ENCODE peak calls at places on chromosome 15, in four cellular contexts. N is mesothelial cell of epicardium, G is HS-27A, C is EL. O is an unnamed sample.

GRCh38 chr15:35690089-35690488 is 144.1 kb upstream of the DPH6 start:
- DNase-seq in C (no peak), N (no peak), G (no peak), O (no peak)

GRCh38 chr15:48451736-48452135 is 120.5 kb downstream of the DUT start:
- DNase-seq in G (no peak), C (no peak), N (no peak), O (no peak)

GRCh38 chr15:74958320-74958907 is 1.8 kb upstream of the RPP25 start:
- DNase-seq in G (no peak), C (peak), N (no peak), O (no peak)

GRCh38 chr15:80989110-80989517 is 505 bp downstream of the MESD start:
- DNase-seq in C (peak), G (no peak), N (no peak), O (no peak)

GRCh38 chr15:77827860-77828259 is 195.1 kb upstream of the LINGO1 start:
- DNase-seq in C (no peak), G (no peak), N (no peak), O (no peak)

GRCh38 chr15:45106002-45106790 is 7.8 kb downstream of the DUOX2 start:
- DNase-seq in C (no peak), G (no peak), N (no peak), O (no peak)

GRCh38 chr15:42270996-42271395 is 2.0 kb upstream of the GANC start:
- DNase-seq in C (no peak), G (no peak), N (no peak), O (no peak)

GRCh38 chr15:65342493-65342892 is 35.3 kb downstream of the IGDCC3 start:
- DNase-seq in C (no peak), N (no peak), G (no peak), O (no peak)

GRCh38 chr15:74776851-74777768 is 4.8 kb upstream of the CSK start:
- DNase-seq in C (peak), N (no peak), G (no peak), O (no peak)

GRCh38 chr15:91158415-91159394 is 58.6 kb downstream of the SV2B start:
- DNase-seq in G (no peak), C (no peak), N (no peak), O (no peak)

GRCh38 chr15:79195802-79196201 is 86.7 kb upstream of the ANKRD34C start:
- DNase-seq in G (no peak), C (no peak), N (no peak), O (no peak)

GRCh38 chr15:63283126-63283525 is 5.7 kb downstream of the APH1B start:
- DNase-seq in G (no peak), N (no peak), C (no peak), O (no peak)

GRCh38 chr15:32838820-32839219 is 121.0 kb downstream of the GREM1 start:
- DNase-seq in G (no peak), N (no peak), C (peak), O (peak)

GRCh38 chr15:33675246-33675645 is 293.1 kb upstream of the CHRM5 start:
- DNase-seq in N (no peak), C (peak), G (no peak), O (peak)

GRCh38 chr15:99408236-99409096 is 157.2 kb downstream of the LRRC28 start:
- DNase-seq in C (peak), N (peak), G (peak), O (peak)

GRCh38 chr15:52466716-52467115 is 62.0 kb downstream of the MYO5A start:
- DNase-seq in C (no peak), N (no peak), G (no peak), O (no peak)

GRCh38 chr15:65369651-65370050 is 8.2 kb downstream of the IGDCC3 start:
- DNase-seq in C (no peak), G (no peak), N (no peak), O (no peak)

GRCh38 chr15:38551720-38552627 is 12.6 kb downstream of the RASGRP1 start:
- DNase-seq in G (no peak), C (no peak), N (no peak), O (no peak)

GRCh38 chr15:48645558-48646330 is at the start of gene FBN1:
- DNase-seq in G (peak), N (peak), C (peak), O (peak)